ENCODE peak calls at places on chromosomes 13 and 19, in five cellular contexts. V is H9, N is H1, E is mesenchymal stem cell, G is trophoblast cell. S is an unnamed sample.

GRCh38 chr19:12782424-12783225 is 7.3 kb upstream of the HOOK2 start:
- DNase-seq in V (peak), N (peak), E (peak), G (no peak), S (no peak)

GRCh38 chr13:92473736-92474465 is 752.7 kb upstream of the GPC6 start:
- DNase-seq in V (no peak), N (no peak), E (no peak), G (no peak), S (no peak)

GRCh38 chr13:26486550-26486949 is 70.9 kb upstream of the WASF3 start:
- DNase-seq in V (no peak), N (no peak), E (no peak), G (no peak), S (no peak)

GRCh38 chr13:27016871-27017270 is 154.7 kb downstream of the USP12 start:
- DNase-seq in V (no peak), N (peak), E (no peak), G (no peak), S (no peak)

GRCh38 chr13:52345048-52345447 is 60.9 kb downstream of the THSD1 start:
- DNase-seq in V (no peak), N (no peak), E (no peak), G (no peak), S (no peak)

GRCh38 chr19:11963566-11964355 is 1.1 kb upstream of the ZNF763 start:
- DNase-seq in V (peak), N (peak), E (peak), G (peak), S (peak)

GRCh38 chr13:112245179-112245724 is 130.9 kb upstream of the SPACA7 start:
- DNase-seq in V (no peak), N (peak), E (no peak), G (no peak), S (no peak)

GRCh38 chr13:99691552-99691951 is 190.3 kb downstream of the TM9SF2 start:
- DNase-seq in V (no peak), N (no peak), E (no peak), G (no peak), S (no peak)

GRCh38 chr13:40404967-40405716 is 261.3 kb downstream of the FOXO1 start:
- DNase-seq in V (no peak), N (no peak), E (no peak), G (no peak), S (no peak)

GRCh38 chr13:98978280-98978679 is 416 bp upstream of the DOCK9 start:
- DNase-seq in V (no peak), N (no peak), E (peak), G (peak), S (no peak)

GRCh38 chr19:55540619-55541018 is 3.7 kb upstream of the SBK2 start:
- DNase-seq in V (no peak), N (no peak), E (no peak), G (no peak), S (no peak)

GRCh38 chr13:41075034-41075433 is 13.7 kb downstream of the WBP4 start:
- DNase-seq in V (no peak), N (no peak), E (peak), G (no peak), S (no peak)

GRCh38 chr19:54133312-54133956 is 4.1 kb upstream of the CNOT3 start:
- DNase-seq in V (peak), N (peak), E (peak), G (no peak), S (peak)

GRCh38 chr19:34254552-34255432 is at the start of gene GARRE1:
- DNase-seq in V (peak), N (peak), E (no peak), G (peak), S (peak)

GRCh38 chr19:12166596-12166995 is 3.7 kb downstream of the ZNF136 start:
- DNase-seq in V (no peak), N (no peak), E (peak), G (no peak), S (no peak)

GRCh38 chr19:50377051-50377441 is 789 bp downstream of the NR1H2 start:
- DNase-seq in V (no peak), N (peak), E (peak), G (no peak), S (no peak)

GRCh38 chr19:6521718-6522646 is 8.8 kb upstream of the TNFSF9 start:
- DNase-seq in V (no peak), N (no peak), E (no peak), G (no peak), S (no peak)

GRCh38 chr19:6556480-6556879 is 25.7 kb downstream of the TNFSF9 start:
- DNase-seq in V (no peak), N (no peak), E (no peak), G (no peak), S (no peak)

GRCh38 chr13:101977475-101977874 is 424.4 kb downstream of the FGF14 start:
- DNase-seq in V (no peak), N (no peak), E (no peak), G (no peak), S (no peak)

GRCh38 chr19:56959211-56959610 is 118.7 kb upstream of the PEG3 start:
- DNase-seq in V (no peak), N (no peak), E (no peak), G (peak), S (no peak)

GRCh38 chr13:25973085-25973484 is 78.7 kb downstream of the SHISA2 start:
- DNase-seq in V (no peak), N (no peak), E (no peak), G (no peak), S (no peak)

GRCh38 chr19:12784394-12784870 is 6.9 kb upstream of the JUNB start:
- DNase-seq in V (no peak), N (no peak), E (peak), G (no peak), S (no peak)

GRCh38 chr19:35841961-35842595 is 10.2 kb downstream of the NPHS1 start:
- DNase-seq in V (no peak), N (no peak), E (no peak), G (no peak), S (no peak)

GRCh38 chr19:38744298-38744681 is at the start of gene CAPN12:
- DNase-seq in V (no peak), N (no peak), E (no peak), G (no peak), S (no peak)
- H2BK12ac ChIP-seq in V (no peak), N (no peak), E (no peak), G (no peak), S (peak)

GRCh38 chr19:46239193-46239767 is 9.7 kb downstream of the IGFL1 start:
- DNase-seq in V (no peak), N (no peak), E (no peak), G (peak), S (no peak)
- H2BK5ac ChIP-seq in V (no peak), N (no peak), E (no peak), G (no peak), S (no peak)

GRCh38 chr13:85367887-85368286 is 431.3 kb downstream of the SLITRK6 start:
- DNase-seq in V (no peak), N (no peak), E (peak), G (no peak), S (no peak)

GRCh38 chr13:85363504-85363903 is 435.7 kb downstream of the SLITRK6 start:
- DNase-seq in V (no peak), N (no peak), E (no peak), G (no peak), S (no peak)

GRCh38 chr13:85368686-85369085 is 430.5 kb downstream of the SLITRK6 start:
- DNase-seq in V (no peak), N (no peak), E (no peak), G (no peak), S (no peak)

GRCh38 chr13:85366759-85367417 is 432.3 kb downstream of the SLITRK6 start:
- DNase-seq in V (no peak), N (no peak), E (peak), G (no peak), S (no peak)

GRCh38 chr13:85362980-85363379 is 436.2 kb downstream of the SLITRK6 start:
- DNase-seq in V (no peak), N (no peak), E (no peak), G (no peak), S (no peak)
- H2BK12ac ChIP-seq in V (no peak), N (no peak), E (no peak), G (no peak), S (no peak)

GRCh38 chr13:110914293-110915056 is 394 bp downstream of the ANKRD10 start:
- DNase-seq in V (peak), N (peak), E (peak), G (no peak), S (peak)
- H2BK5ac ChIP-seq in V (peak), N (peak), E (peak), G (peak), S (peak)

GRCh38 chr13:76331948-76332712 is 554.1 kb downstream of the KCTD12 start:
- DNase-seq in V (no peak), N (no peak), E (peak), G (no peak), S (no peak)
- H2BK12ac ChIP-seq in V (no peak), N (no peak), E (no peak), G (no peak), S (no peak)

GRCh38 chr19:9808855-9809646 is 9.8 kb downstream of the FBXL12 start:
- DNase-seq in V (no peak), N (no peak), E (no peak), G (no peak), S (no peak)
- H2BK5ac ChIP-seq in V (no peak), N (no peak), E (no peak), G (no peak), S (no peak)

GRCh38 chr19:1240925-1241324 is 626 bp upstream of the ATP5F1D start:
- DNase-seq in V (no peak), N (peak), E (no peak), G (no peak), S (no peak)
- H2BK12ac ChIP-seq in V (no peak), N (no peak), E (no peak), G (no peak), S (peak)

GRCh38 chr13:110411316-110412105 is 104.4 kb downstream of the COL4A2 start:
- DNase-seq in V (no peak), N (no peak), E (peak), G (no peak), S (no peak)
- H2BK5ac ChIP-seq in V (no peak), N (no peak), E (peak), G (peak), S (no peak)

S was measured in neuronal stem cell.